ENCODE peak calls at places on chromosomes 7 and 10, in eight cellular contexts. K, H, U, F, T, J, O and Q are unnamed samples.
A peak's percentile ranks its signal among the peaks of the same experiment; 100 is the strongest.

GRCh38 chr7:83355143-83355542 is 192.5 kb upstream of the PCLO start:
- DNase-seq in T (peak; percentile 4), O (no peak), U (no peak), K (no peak), H (no peak), F (no peak), J (no peak), Q (no peak)

GRCh38 chr7:116955801-116956514 is 2.7 kb downstream of the ST7 start:
- DNase-seq in F (peak; percentile 3), O (no peak), K (no peak), U (no peak), J (no peak), T (no peak), H (peak; percentile 29), Q (no peak)

GRCh38 chr10:29957887-29958330 is 101.5 kb downstream of the JCAD start:
- DNase-seq in K (no peak), J (peak; percentile 68), F (no peak), T (no peak), H (no peak), U (no peak), O (no peak), Q (peak; percentile 5)

GRCh38 chr10:31761156-31761555 is 167.5 kb downstream of the ARHGAP12 start:
- DNase-seq in O (no peak), K (no peak), T (no peak), F (no peak), U (no peak), J (no peak), H (no peak), Q (no peak)

GRCh38 chr7:158446706-158447105 is 140.9 kb downstream of the PTPRN2 start:
- DNase-seq in O (no peak), J (no peak), F (no peak), U (no peak), H (no peak), T (no peak), K (no peak), Q (no peak)

GRCh38 chr10:73819513-73820093 is 8.2 kb upstream of the NDST2 start:
- DNase-seq in O (no peak), T (peak; percentile 44), K (no peak), U (no peak), F (no peak), J (peak; percentile 48), H (peak; percentile 88), Q (no peak)

GRCh38 chr10:4291995-4292394 is 507.0 kb upstream of the KLF6 start:
- DNase-seq in O (no peak), H (no peak), F (no peak), T (no peak), U (no peak), K (no peak), J (no peak), Q (no peak)

GRCh38 chr7:112422842-112423496 is 27.3 kb upstream of the IFRD1 start:
- DNase-seq in T (peak; percentile 96), U (peak; percentile 25), O (peak; percentile 50), K (no peak), F (peak; percentile 82), J (peak; percentile 85), H (peak; percentile 85), Q (no peak)

GRCh38 chr10:124152781-124153600 is 59.6 kb upstream of the CHST15 start:
- DNase-seq in O (no peak), H (peak; percentile 88), K (no peak), U (peak; percentile 13), F (peak; percentile 91), J (peak; percentile 67), T (peak; percentile 95), Q (peak; percentile 10)

GRCh38 chr10:44186821-44187220 is 198.1 kb downstream of the CXCL12 start:
- DNase-seq in H (no peak), J (no peak), U (no peak), K (no peak), F (no peak), O (no peak), T (no peak), Q (no peak)

GRCh38 chr10:72056932-72057751 is 31.2 kb downstream of the SPOCK2 start:
- DNase-seq in J (no peak), F (no peak), K (no peak), O (no peak), U (no peak), T (no peak), H (no peak), Q (no peak)

GRCh38 chr10:59513558-59513957 is 151.2 kb upstream of the FAM13C start:
- DNase-seq in H (no peak), F (peak; percentile 33), U (no peak), T (no peak), J (no peak), O (no peak), K (no peak), Q (no peak)

GRCh38 chr7:104963991-104964385 is 50.0 kb upstream of the KMT2E start:
- DNase-seq in F (no peak), T (no peak), H (no peak), O (no peak), J (no peak), K (no peak), U (no peak), Q (no peak)